ENCODE peak calls at places on chromosomes 12 and 14, in eight cellular contexts. E is tibial nerve, Q is NCI-H1092 treated with DMSO at 0.1 percent for 48 hours, A is PC-3, V is HEK293T, R is ureter, F is left colon, G is A172. C is an unnamed sample.

GRCh38 chr14:102183922-102184677 is 44.4 kb downstream of the WDR20 start:
- DNase-seq in Q (no peak), V (no peak), A (no peak), F (no peak), G (no peak), R (no peak), E (no peak), C (no peak)

GRCh38 chr12:64757778-64758177 is 1.4 kb downstream of the GNS start:
- DNase-seq in E (no peak), R (no peak), A (no peak), G (no peak), F (no peak), V (no peak), Q (no peak), C (no peak)

GRCh38 chr12:57881035-57881973 is 34.8 kb upstream of the CTDSP2 start:
- DNase-seq in R (no peak), G (peak), V (no peak), F (peak), A (no peak), E (no peak), Q (no peak), C (peak)

GRCh38 chr12:128365831-128366231 is 98.9 kb downstream of the TMEM132C start:
- DNase-seq in E (no peak), F (no peak), Q (peak), A (no peak), R (no peak), V (no peak), G (no peak), C (no peak)

GRCh38 chr12:124480469-124481256 is 86.7 kb downstream of the NCOR2 start:
- DNase-seq in Q (no peak), F (peak), V (no peak), G (peak), E (no peak), R (no peak), A (peak), C (no peak)

GRCh38 chr14:105067140-105067968 is 2.1 kb upstream of the GPR132 start:
- DNase-seq in A (peak), F (no peak), E (no peak), G (peak), V (no peak), Q (no peak), R (no peak), C (peak)

GRCh38 chr12:67621926-67622325 is 26.6 kb upstream of the DYRK2 start:
- DNase-seq in Q (no peak), G (no peak), R (no peak), F (no peak), A (no peak), E (no peak), V (no peak), C (no peak)

GRCh38 chr12:116159175-116159574 is 118.3 kb downstream of the MED13L start:
- DNase-seq in V (no peak), A (no peak), G (no peak), E (no peak), R (no peak), F (no peak), Q (peak), C (no peak)

GRCh38 chr12:24297516-24297915 is 348.0 kb upstream of the SOX5 start:
- DNase-seq in G (no peak), E (no peak), Q (no peak), V (no peak), R (no peak), A (no peak), F (no peak), C (no peak)

GRCh38 chr12:54421873-54422250 is 2.8 kb upstream of the ITGA5 start:
- DNase-seq in G (no peak), Q (no peak), F (no peak), E (no peak), A (no peak), R (no peak), V (no peak), C (no peak)

GRCh38 chr14:90677484-90678045 is 138.7 kb downstream of the TTC7B start:
- DNase-seq in V (no peak), G (peak), E (no peak), A (peak), Q (no peak), F (no peak), R (no peak), C (peak)

GRCh38 chr12:95658386-95658785 is 107.1 kb upstream of the USP44 start:
- DNase-seq in G (no peak), Q (no peak), F (no peak), R (no peak), A (no peak), V (no peak), E (no peak), C (no peak)

GRCh38 chr14:54194501-54194900 is 202.3 kb upstream of the CDKN3 start:
- DNase-seq in A (no peak), R (no peak), V (no peak), G (no peak), Q (no peak), E (no peak), F (no peak), C (no peak)